ENCODE peak calls at places on chromosomes 2 and 18, in four cellular contexts. R is B cell, T is brain microvascular endothelial cell, H is mucosa of descending colon. V is an unnamed sample.

GRCh38 chr2:173985595-173985994 is 20.4 kb upstream of the SP3 start:
- DNase-seq in H (no peak), T (no peak), R (no peak), V (no peak)

GRCh38 chr2:127061377-127062273 is 45.3 kb downstream of the BIN1 start:
- DNase-seq in T (peak), H (no peak), R (no peak), V (no peak)

GRCh38 chr2:71791051-71791450 is 337.7 kb downstream of the DYSF start:
- DNase-seq in T (no peak), R (no peak), H (no peak), V (no peak)

GRCh38 chr2:42200534-42201227 is 31.5 kb downstream of the EML4 start:
- DNase-seq in R (no peak), T (peak), H (no peak), V (no peak)

GRCh38 chr2:173307287-173307686 is 47.4 kb upstream of the CDCA7 start:
- DNase-seq in H (no peak), R (no peak), T (no peak), V (no peak)

GRCh38 chr2:439077-439476 is 151.2 kb upstream of the ALKAL2 start:
- DNase-seq in R (no peak), H (no peak), T (no peak), V (no peak)

GRCh38 chr2:36352711-36353110 is 2.9 kb upstream of the CRIM1 start:
- DNase-seq in H (no peak), R (no peak), T (peak), V (no peak)

GRCh38 chr18:43668866-43669265 is 391.6 kb upstream of the SYT4 start:
- DNase-seq in H (no peak), T (no peak), R (no peak), V (no peak)

GRCh38 chr18:9441061-9441460 is 34.3 kb upstream of the RALBP1 start:
- DNase-seq in R (no peak), H (no peak), T (no peak), V (no peak)

GRCh38 chr2:104786204-104786603 is 67.7 kb upstream of the POU3F3 start:
- DNase-seq in H (no peak), R (no peak), T (no peak), V (no peak)

GRCh38 chr2:101986804-101987740 is 4.7 kb upstream of the IL1R2 start:
- DNase-seq in H (peak), T (no peak), R (no peak), V (peak)

GRCh38 chr2:164981217-164981990 is 26.1 kb upstream of the SLC38A11 start:
- DNase-seq in T (no peak), R (no peak), H (no peak), V (no peak)

GRCh38 chr2:239049421-239050251 is 201.8 kb downstream of the TWIST2 start:
- DNase-seq in R (no peak), T (peak), H (peak), V (no peak)

GRCh38 chr2:168816369-168816768 is 13.9 kb downstream of the NOSTRIN start:
- DNase-seq in T (peak), H (no peak), R (no peak), V (no peak)

GRCh38 chr2:191376981-191377629 is 131.9 kb downstream of the MYO1B start:
- DNase-seq in T (peak), R (no peak), H (peak), V (peak)

GRCh38 chr2:189421644-189422043 is 19.6 kb upstream of the WDR75 start:
- DNase-seq in R (no peak), H (no peak), T (peak), V (no peak)

GRCh38 chr2:119156105-119156890 is 2.3 kb downstream of the C1QL2 start:
- DNase-seq in T (no peak), R (no peak), H (no peak), V (no peak)

DNA sequence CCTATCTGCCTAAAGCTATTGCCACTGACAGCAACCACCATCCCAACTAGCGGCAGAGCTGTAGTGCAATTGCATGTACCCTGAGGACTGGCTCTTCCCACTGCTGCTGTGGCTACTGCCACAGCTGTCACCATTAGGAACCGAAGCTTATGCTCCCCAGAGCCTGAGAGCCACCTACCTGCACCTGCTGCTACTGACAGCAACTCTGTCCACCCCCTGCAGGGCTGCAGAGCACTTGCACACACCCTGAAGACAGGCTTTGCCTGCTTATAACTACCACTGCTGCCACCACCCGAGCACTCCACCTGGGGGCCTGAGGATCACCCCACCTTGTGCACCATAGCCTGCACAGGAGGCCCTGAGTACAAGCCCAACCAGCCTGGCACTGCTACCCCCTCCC is 217.6 kb upstream of the FOSL2 start:
- DNase-seq in H (peak), R (no peak), T (no peak), V (no peak)
- TF ChIP-seq CTCF in H (no peak), R (no peak), T (no peak), V (no peak)

GRCh38 chr2:18885457-18885856 is 296.1 kb upstream of the NT5C1B start:
- DNase-seq in T (no peak), H (no peak), R (no peak), V (no peak)

GRCh38 chr2:18889565-18890332 is 300.4 kb upstream of the NT5C1B start:
- DNase-seq in R (no peak), H (no peak), T (no peak), V (no peak)

DNA sequence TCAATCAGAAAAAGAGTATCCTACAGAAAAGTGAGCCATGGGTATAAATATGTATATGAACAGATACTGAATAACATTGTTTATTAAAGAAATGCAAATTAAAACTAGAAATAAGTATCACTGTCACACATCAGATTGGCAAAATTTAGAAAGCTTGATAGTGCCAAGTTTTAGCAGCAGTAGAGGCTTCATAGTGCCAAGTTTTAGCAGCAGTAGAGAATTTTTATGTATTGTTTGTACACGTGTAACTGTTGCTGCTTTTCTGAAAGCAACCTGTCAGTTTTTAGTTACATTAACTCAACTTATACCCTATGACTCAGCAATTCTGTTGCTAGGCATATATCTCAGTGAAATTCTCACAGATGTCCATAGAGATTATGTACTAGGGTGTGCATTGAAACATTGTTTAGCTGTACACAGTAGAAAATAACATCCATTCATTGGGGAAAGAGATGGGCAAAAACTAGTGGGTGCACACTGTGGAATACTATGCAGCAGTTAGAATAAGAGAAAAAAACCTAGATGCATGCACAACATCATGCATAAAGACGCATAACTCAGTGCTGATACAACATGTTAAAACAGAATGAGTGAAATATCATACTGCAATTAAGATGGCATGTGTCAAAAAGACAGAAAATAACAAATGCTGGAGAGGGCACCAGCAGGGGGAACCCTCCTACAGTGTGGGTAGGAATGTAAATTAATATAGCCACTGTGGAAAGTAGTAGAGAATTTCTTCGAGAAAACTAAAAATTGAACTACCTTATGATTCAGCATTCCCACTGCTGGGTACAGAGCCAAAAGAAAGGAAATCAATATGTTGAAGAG is 294.5 kb upstream of the NT5C1B start:
- DNase-seq in R (no peak), H (no peak), T (peak), V (no peak)
- TF ChIP-seq CTCF in R (no peak), H (no peak), T (peak), V (no peak)

DNA sequence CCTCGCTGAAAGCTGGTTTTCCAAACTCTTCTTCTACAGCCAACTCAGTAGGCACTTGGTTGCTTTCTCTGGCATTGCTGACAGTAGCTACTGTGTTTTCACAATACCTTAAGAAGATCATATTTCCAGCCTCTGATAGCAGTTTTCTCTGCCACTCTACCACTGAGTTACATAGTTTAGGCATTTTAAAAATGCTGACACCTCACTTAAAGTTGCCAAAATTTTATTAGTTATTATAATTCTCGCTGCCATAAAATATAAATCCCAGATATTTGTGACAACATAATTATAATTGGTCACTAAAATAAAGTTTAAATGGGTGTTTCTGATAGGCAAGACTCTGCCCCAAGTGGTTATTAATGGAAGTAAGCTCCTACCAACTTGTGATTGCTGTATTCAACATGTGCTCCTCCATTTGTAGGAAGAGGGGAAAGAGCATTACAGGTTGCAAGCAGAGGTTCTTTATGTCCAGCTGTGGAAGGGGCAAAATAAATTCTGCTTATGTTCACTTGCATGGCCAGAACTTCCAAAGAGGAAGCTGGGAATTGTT is 1202.8 kb downstream of the CNTNAP5 start:
- DNase-seq in T (no peak), R (no peak), H (no peak), V (no peak)
- TF ChIP-seq CTCF in T (no peak), R (no peak), H (no peak), V (no peak)

DNA sequence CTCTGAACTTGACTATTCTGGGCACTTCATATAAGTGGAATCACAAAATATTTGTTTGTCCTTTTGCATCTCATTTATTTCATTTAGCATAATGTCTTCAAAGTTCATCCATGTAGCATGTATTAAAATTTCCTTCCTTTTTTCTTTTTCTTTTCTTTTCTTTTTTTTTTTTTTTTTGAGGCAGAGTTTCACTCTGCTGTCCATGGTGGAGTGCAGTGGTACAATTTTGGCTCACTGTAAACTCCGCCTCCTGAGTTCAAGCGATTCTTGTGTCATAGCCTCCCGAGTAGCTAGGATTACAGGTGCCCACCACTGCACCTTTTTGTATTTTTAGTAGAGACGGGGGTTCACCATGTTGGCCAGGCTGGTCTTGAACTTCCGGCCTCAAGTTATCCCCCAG is 11.9 kb downstream of the ATP8B1 start:
- DNase-seq in R (no peak), T (no peak), H (no peak), V (no peak)
- TF ChIP-seq CTCF in R (no peak), T (no peak), H (no peak), V (no peak)

GRCh38 chr2:153819056-153819455 is 52.7 kb upstream of the GALNT13 start:
- DNase-seq in H (no peak), T (no peak), R (no peak), V (no peak)

GRCh38 chr2:153818242-153818641 is 53.5 kb upstream of the GALNT13 start:
- DNase-seq in T (no peak), R (no peak), H (no peak), V (no peak)

GRCh38 chr2:153823880-153824279 is 47.8 kb upstream of the GALNT13 start:
- DNase-seq in T (no peak), R (no peak), H (no peak), V (no peak)

DNA sequence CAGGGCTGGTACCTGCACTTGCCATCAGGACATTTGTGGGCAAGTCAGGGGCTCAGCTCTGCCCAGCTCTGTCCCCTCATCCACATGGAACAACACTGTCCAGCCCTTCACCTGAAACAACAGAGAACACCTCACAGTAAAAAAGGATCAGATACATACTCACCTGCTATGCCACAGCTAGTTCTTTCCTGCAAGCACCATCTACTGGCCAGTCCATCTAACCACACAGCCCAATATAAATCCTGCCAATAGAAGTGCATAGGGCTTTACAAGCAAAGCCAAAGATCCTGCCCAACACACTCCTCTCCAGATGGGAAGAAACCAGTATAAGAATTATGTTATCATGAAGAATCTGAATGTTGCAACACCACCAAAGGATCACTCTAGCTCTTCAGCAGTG is 52.2 kb upstream of the GALNT13 start:
- DNase-seq in H (no peak), R (no peak), T (no peak), V (no peak)
- TF ChIP-seq CTCF in H (no peak), R (no peak), T (no peak), V (no peak)

DNA sequence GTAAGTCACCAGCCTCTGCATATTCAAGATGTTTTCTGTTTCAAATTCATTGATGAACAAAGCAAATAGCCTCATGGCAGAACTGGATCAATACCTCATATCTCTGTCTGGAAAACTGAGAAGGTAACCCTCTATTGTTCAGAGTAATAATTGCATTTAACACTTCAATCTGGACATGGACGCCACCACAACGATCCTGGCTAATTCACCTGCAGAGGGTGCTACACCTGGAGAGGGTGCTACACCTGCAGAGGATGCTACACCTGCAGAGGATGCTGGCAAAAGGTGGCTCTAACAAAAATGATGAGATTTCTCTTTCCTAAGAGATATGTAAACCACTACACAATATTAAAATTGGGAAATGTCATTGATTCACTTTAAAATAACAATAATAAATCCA is 183.1 kb upstream of the HNRNPA3 start:
- DNase-seq in H (no peak), T (no peak), R (no peak), V (no peak)
- TF ChIP-seq CTCF in H (no peak), T (no peak), R (no peak), V (peak)

GRCh38 chr2:203394519-203395227 is 66.5 kb downstream of the ABI2 start:
- DNase-seq in T (no peak), H (no peak), R (no peak), V (no peak)
- TF ChIP-seq CTCF in T (peak), H (no peak), R (no peak), V (no peak)

DNA sequence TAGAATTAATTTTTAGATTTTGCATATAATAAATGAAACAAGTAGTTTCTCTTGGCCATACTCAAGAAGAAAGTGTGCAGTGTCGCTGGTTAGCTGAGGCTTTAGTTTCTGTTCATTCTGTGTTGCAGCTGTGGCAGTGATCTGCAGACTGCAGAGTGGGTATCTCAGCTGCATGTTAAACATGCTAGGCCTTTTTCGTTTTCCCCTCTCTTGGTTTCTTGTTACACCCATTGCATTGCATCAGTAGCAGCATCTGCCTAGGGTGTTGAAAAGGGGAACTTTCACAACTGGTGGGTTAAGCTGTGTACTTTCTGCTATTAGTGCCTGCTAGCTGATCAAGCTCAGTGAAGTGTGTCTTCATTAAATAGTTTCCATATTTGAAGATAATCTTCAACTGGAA is 51.3 kb downstream of the ACSL3 start:
- DNase-seq in H (no peak), T (no peak), R (peak), V (no peak)
- TF ChIP-seq CTCF in H (no peak), T (no peak), R (no peak), V (no peak)

GRCh38 chr18:50315100-50315871 is 27.8 kb upstream of the CXXC1 start:
- DNase-seq in H (no peak), T (no peak), R (no peak), V (no peak)

GRCh38 chr18:50320719-50321118 is 33.2 kb upstream of the CXXC1 start:
- DNase-seq in H (no peak), R (no peak), T (no peak), V (no peak)
- TF ChIP-seq CTCF in H (no peak), R (no peak), T (no peak), V (no peak)